ENCODE peak calls at places on chromosome 13, in eight cellular contexts. J is ascending aorta; A is CD8-positive, alpha-beta T cell; O is GM23338; C is ovary; E is heart right ventricle; X is omental fat pad; G is endothelial cell of umbilical vein. Z is an unnamed sample.

GRCh38 chr13:107339209-107339608 is 771.3 kb upstream of the ARGLU1 start:
- DNase-seq in G (no peak), X (no peak), A (no peak), E (no peak), C (no peak), J (no peak), O (peak; percentile 19), Z (no peak)

GRCh38 chr13:68261105-68261504 is 1031.0 kb upstream of the PCDH9 start:
- DNase-seq in O (peak; percentile 69), A (no peak), J (no peak), C (no peak), E (no peak), X (no peak), G (no peak), Z (no peak)

GRCh38 chr13:90015565-90016507 is 1331.7 kb upstream of the MIR17HG start:
- DNase-seq in G (no peak), A (no peak), C (no peak), J (no peak), E (no peak), O (no peak), X (no peak), Z (no peak)

GRCh38 chr13:113291997-113292862 is 4.8 kb upstream of the LAMP1 start:
- DNase-seq in C (peak; percentile 32), A (peak; percentile 13), J (no peak), X (no peak), G (peak; percentile 46), O (peak; percentile 49), E (no peak), Z (no peak)

GRCh38 chr13:48741377-48741776 is 87.6 kb downstream of the CYSLTR2 start:
- DNase-seq in O (no peak), A (no peak), X (no peak), E (no peak), G (peak; percentile 37), C (no peak), J (no peak), Z (no peak)

GRCh38 chr13:49604570-49604969 is 19.2 kb upstream of the RCBTB1 start:
- DNase-seq in A (no peak), E (no peak), J (no peak), X (no peak), O (no peak), G (no peak), C (no peak), Z (no peak)

GRCh38 chr13:21047087-21047486 is 14.3 kb downstream of the LATS2 start:
- DNase-seq in E (no peak), O (no peak), X (no peak), C (no peak), G (no peak), A (no peak), J (no peak), Z (no peak)

GRCh38 chr13:32824671-32825070 is 191.6 kb upstream of the KL start:
- DNase-seq in X (no peak), A (no peak), O (peak; percentile 70), E (no peak), G (no peak), J (no peak), C (no peak), Z (no peak)

GRCh38 chr13:67934615-67935330 is 704.6 kb upstream of the PCDH9 start:
- DNase-seq in G (no peak), J (no peak), A (no peak), O (no peak), E (no peak), C (no peak), X (no peak), Z (no peak)

DNA sequence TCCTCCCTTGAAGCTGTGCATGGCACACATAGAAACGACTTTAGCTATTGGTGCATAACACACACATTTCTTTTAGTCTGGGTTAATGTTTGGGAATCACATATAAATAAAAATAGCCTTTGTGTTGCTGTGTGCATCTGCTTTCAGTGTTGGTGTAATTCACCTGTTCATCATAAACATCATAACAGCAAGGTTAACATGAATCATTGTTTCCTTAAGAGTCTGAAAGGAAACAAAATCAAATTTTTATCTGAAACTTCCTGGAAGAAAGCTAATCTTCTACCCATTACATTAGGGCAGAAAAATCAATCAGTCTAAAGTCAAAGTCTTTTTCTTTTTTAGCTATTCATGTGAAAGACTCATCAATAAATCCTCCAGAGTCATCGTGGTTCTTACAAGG is 35.0 kb upstream of the TNFSF11 start:
- DNase-seq in E (no peak), C (no peak), J (no peak), X (no peak), G (peak; percentile 54), O (no peak), A (no peak), Z (no peak)
- TF ChIP-seq CTCF in E (no peak), C (no peak), J (no peak), X (no peak), G (no peak), O (no peak), A (no peak), Z (no peak)

GRCh38 chr13:81609335-81609734 is 1268.4 kb upstream of the SPRY2 start:
- DNase-seq in O (no peak), C (no peak), X (no peak), E (no peak), J (no peak), A (no peak), G (no peak), Z (no peak)

GRCh38 chr13:81606074-81606473 is 1265.1 kb upstream of the SPRY2 start:
- DNase-seq in X (no peak), O (no peak), E (no peak), A (no peak), J (no peak), G (no peak), C (no peak), Z (no peak)

DNA sequence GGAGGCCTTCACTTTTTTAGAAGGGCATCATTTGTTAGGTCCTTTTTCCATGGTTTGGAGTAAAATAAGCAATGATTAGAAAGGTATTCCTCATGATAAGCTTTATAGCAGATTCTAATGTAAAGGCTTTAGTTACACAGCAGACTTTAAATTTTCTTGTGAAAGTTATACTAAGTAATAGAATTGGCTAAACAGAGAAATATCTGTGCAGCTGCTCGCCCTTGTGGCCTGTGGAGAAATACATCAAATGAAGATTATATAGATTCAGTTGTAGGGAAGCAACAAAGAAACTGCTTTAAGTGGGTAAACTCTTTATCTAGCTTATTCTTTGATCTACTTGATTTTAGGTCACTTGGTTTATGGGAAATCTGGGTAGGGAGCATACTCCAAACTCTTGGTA is 1269.7 kb upstream of the SPRY2 start:
- DNase-seq in A (no peak), J (no peak), C (no peak), O (peak; percentile 2), G (no peak), E (no peak), X (no peak), Z (no peak)
- TF ChIP-seq CTCF in A (no peak), J (no peak), C (no peak), O (peak; percentile 27), G (no peak), E (no peak), X (no peak), Z (no peak)

DNA sequence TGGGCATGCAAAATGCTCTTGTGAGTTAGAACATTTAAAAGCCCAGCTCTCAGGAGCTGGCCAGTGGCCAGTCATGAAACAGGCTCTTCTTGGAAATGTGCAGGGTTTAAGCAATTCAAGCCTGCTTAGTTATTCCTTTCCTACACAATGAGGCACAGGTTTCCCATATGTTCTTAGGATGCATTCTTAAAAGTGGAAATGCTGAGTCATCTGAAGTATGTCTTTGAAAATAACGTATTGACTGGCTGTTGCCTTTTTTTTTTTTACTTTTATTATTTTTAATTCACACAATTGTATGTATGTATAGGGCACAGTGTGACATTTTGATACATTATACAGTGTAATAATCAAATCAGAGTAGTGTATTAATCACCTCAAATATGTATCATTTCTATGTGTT is 300.6 kb downstream of the SLC7A1 start:
- DNase-seq in C (no peak), G (no peak), O (no peak), E (no peak), J (no peak), A (no peak), X (no peak), Z (no peak)
- TF ChIP-seq CTCF in C (no peak), G (no peak), O (no peak), E (no peak), J (no peak), A (no peak), X (no peak), Z (no peak)

GRCh38 chr13:50809133-50810090 is 34.1 kb downstream of the DLEU7 start:
- DNase-seq in J (no peak), O (no peak), G (no peak), A (no peak), E (no peak), C (no peak), X (no peak), Z (no peak)

GRCh38 chr13:50810468-50810867 is 33.0 kb downstream of the DLEU7 start:
- DNase-seq in A (no peak), J (no peak), O (no peak), G (no peak), C (no peak), E (no peak), X (no peak), Z (no peak)

GRCh38 chr13:50810998-50811397 is 32.5 kb downstream of the DLEU7 start:
- DNase-seq in G (no peak), J (no peak), O (no peak), C (no peak), E (no peak), A (no peak), X (no peak), Z (no peak)

GRCh38 chr13:50812242-50812641 is 31.2 kb downstream of the DLEU7 start:
- DNase-seq in A (no peak), X (no peak), J (no peak), C (no peak), E (no peak), O (no peak), G (no peak), Z (no peak)
- TF ChIP-seq CTCF in A (no peak), X (no peak), J (no peak), C (no peak), E (no peak), O (no peak), G (no peak), Z (no peak)

Z was measured in natural killer cell.